ENCODE peak calls at places on chromosomes 4 and X, in nine cellular contexts. T, E, F, L, D, V, X, M and B are unnamed samples.

GRCh38 chr4:71303850-71304249 is 35.0 kb upstream of the SLC4A4 start:
- DNase-seq in T (peak), F (no peak), E (peak), D (no peak), X (no peak), L (no peak), M (no peak), V (no peak), B (no peak)

GRCh38 chr4:15336410-15337184 is 91.2 kb upstream of the C1QTNF7 start:
- DNase-seq in L (no peak), X (no peak), D (peak), E (peak), M (no peak), F (no peak), V (no peak), T (peak), B (no peak)

GRCh38 chr4:22514001-22514400 is 1.9 kb downstream of the ADGRA3 start:
- DNase-seq in V (no peak), M (no peak), L (no peak), D (no peak), F (no peak), T (peak), E (peak), X (no peak), B (no peak)

GRCh38 chr4:1192493-1193205 is 20.3 kb upstream of the SPON2 start:
- DNase-seq in D (no peak), F (no peak), E (no peak), T (no peak), L (peak), X (no peak), V (no peak), M (no peak), B (peak)

GRCh38 chrX:124426824-124427223 is 80.5 kb downstream of the SH2D1A start:
- DNase-seq in L (no peak), E (no peak), X (no peak), M (no peak), V (no peak), T (no peak), D (no peak), F (no peak), B (no peak)

GRCh38 chrX:97211070-97211469 is 327.4 kb downstream of the RPA4 start:
- DNase-seq in E (no peak), L (no peak), D (no peak), X (no peak), V (no peak), M (no peak), F (no peak), T (no peak), B (no peak)

GRCh38 chrX:33908898-33909297 is 223.2 kb downstream of the FAM47A start:
- DNase-seq in F (no peak), L (no peak), D (no peak), M (no peak), E (no peak), X (no peak), V (no peak), T (no peak), B (no peak)

GRCh38 chr4:185093573-185093972 is 49.5 kb upstream of the SLC25A4 start:
- DNase-seq in F (no peak), X (no peak), T (no peak), M (no peak), D (no peak), E (no peak), V (no peak), L (no peak), B (no peak)

GRCh38 chr4:5206391-5206790 is 155.1 kb downstream of the STK32B start:
- DNase-seq in X (peak), M (no peak), F (no peak), D (peak), T (peak), V (no peak), L (peak), E (peak), B (no peak)

GRCh38 chr4:156322592-156322991 is 368.9 kb upstream of the CTSO start:
- DNase-seq in E (peak), F (no peak), T (peak), M (no peak), D (peak), X (no peak), V (no peak), L (no peak), B (no peak)

GRCh38 chr4:10175626-10176025 is 59.0 kb upstream of the WDR1 start:
- DNase-seq in F (no peak), M (no peak), L (no peak), V (no peak), T (no peak), X (no peak), E (no peak), D (no peak), B (no peak)

GRCh38 chr4:64899563-64899962 is 490.3 kb upstream of the TECRL start:
- DNase-seq in M (no peak), D (no peak), X (no peak), V (no peak), F (no peak), L (no peak), T (peak), E (peak), B (no peak)

GRCh38 chrX:152988536-152989291 is 5.2 kb downstream of the PNMA5 start:
- DNase-seq in X (no peak), M (no peak), F (no peak), V (no peak), T (no peak), L (no peak), E (no peak), D (no peak), B (no peak)

GRCh38 chrX:23332101-23332887 is 2.4 kb upstream of the PTCHD1 start:
- DNase-seq in F (no peak), M (no peak), L (no peak), E (no peak), D (no peak), V (no peak), X (no peak), T (no peak), B (no peak)

GRCh38 chr4:85860066-85860465 is 385.1 kb downstream of the ARHGAP24 start:
- DNase-seq in V (no peak), M (no peak), F (no peak), E (peak), D (no peak), L (no peak), T (peak), X (no peak), B (no peak)